ENCODE peak calls at places on chromosomes 4 and X, in five cellular contexts. W is Karpas-422, M is left ventricle myocardium inferior, J is PC-3, K is thoracic aorta. Z is an unnamed sample. For H3K4me1, the result is how much of the 10 kb centered on the place peaks cover.

GRCh38 chr4:186554485-186554884 is 882 bp downstream of the MTNR1A start:
- DNase-seq in W (no peak), M (no peak), J (peak), K (no peak), Z (peak)

GRCh38 chr4:96649536-96649935 is 809.6 kb downstream of the PDHA2 start:
- DNase-seq in W (no peak), M (no peak), J (peak), K (no peak), Z (peak)

GRCh38 chr4:150384249-150384648 is 197.7 kb upstream of the MAB21L2 start:
- DNase-seq in W (no peak), M (no peak), J (no peak), K (no peak), Z (no peak)

GRCh38 chrX:2500681-2501151 is at the start of the genes DHRSX and ZBED1:
- DNase-seq in W (peak), M (peak), J (peak), K (no peak), Z (no peak)

GRCh38 chrX:54920610-54921426 is at the start of gene TRO:
- DNase-seq in W (no peak), M (no peak), J (no peak), K (no peak), Z (no peak)

GRCh38 chr4:68176904-68177303 is 47.2 kb upstream of the TMPRSS11F start:
- DNase-seq in W (no peak), M (no peak), J (peak), K (no peak), Z (no peak)

GRCh38 chr4:121706595-121707021 is 9.8 kb upstream of the ANXA5 start:
- DNase-seq in W (no peak), M (no peak), J (no peak), K (no peak), Z (peak)

GRCh38 chr4:44629280-44629866 is 22.1 kb downstream of the YIPF7 start:
- DNase-seq in W (peak), M (no peak), J (peak), K (no peak), Z (peak)

GRCh38 chrX:47030339-47030738 is 47.9 kb upstream of the RGN start:
- DNase-seq in W (peak), M (no peak), J (peak), K (no peak), Z (peak)

GRCh38 chr4:4395849-4396627 is 9.1 kb downstream of the NSG1 start:
- DNase-seq in W (peak), M (no peak), J (no peak), K (no peak), Z (peak)

GRCh38 chrX:153903238-153903980 is 1.1 kb upstream of the AVPR2 start:
- DNase-seq in W (peak), M (no peak), J (no peak), K (no peak), Z (no peak)

GRCh38 chr4:142615324-142615665 is 230.8 kb downstream of the INPP4B start:
- DNase-seq in W (no peak), M (no peak), J (peak), K (no peak), Z (peak)

GRCh38 chr4:128517739-128518510 is 230.3 kb upstream of the PGRMC2 start:
- DNase-seq in W (peak), M (peak), J (peak), K (peak), Z (peak)

GRCh38 chrX:130176354-130176776 is 4.6 kb downstream of the RAB33A start:
- DNase-seq in W (peak), M (no peak), J (no peak), K (no peak), Z (no peak)

GRCh38 chr4:162010362-162010761 is 153.4 kb downstream of the FSTL5 start:
- DNase-seq in W (no peak), M (no peak), J (no peak), K (no peak), Z (peak)

GRCh38 chr4:140497776-140498636 is at the start of gene MGAT4D:
- DNase-seq in W (no peak), M (no peak), J (no peak), K (no peak), Z (no peak)

GRCh38 chrX:68717196-68717595 is 69.7 kb downstream of the STARD8 start:
- DNase-seq in W (no peak), M (no peak), J (no peak), K (no peak), Z (no peak)

GRCh38 chrX:72126539-72127140 is 5.1 kb downstream of the RTL5 start:
- DNase-seq in W (peak), M (peak), J (peak), K (peak), Z (peak)
- H3K4me1 ChIP-seq in W (under half), M (half or more), J (under half), K (under half), Z (under half)

GRCh38 chr4:38177035-38177791 is 217.0 kb downstream of the PTTG2 start:
- DNase-seq in W (no peak), M (peak), J (no peak), K (no peak), Z (peak)
- H3K27ac ChIP-seq in W (no peak), M (peak), J (no peak), K (no peak), Z (no peak)

DNA sequence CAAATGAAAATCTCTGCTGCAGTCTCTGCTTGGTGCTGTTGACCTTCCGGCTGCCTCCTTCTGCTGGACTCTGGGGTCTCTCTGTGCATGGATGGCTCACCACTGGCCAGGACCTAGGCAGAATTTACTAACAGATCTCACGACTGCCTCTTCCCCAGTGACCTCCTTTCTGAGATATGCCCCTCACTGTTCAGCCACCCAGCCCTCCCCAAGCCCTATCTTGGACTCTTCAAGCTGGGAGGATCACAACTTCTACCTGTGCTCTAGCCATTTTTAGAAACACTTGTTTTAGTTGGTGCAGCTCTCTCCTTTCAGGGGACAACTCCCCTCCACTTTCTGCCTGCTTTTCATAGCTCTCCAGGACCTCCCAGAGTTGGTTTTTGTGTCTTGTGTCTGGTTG is 6.3 kb downstream of the RGS12 start:
- DNase-seq in W (no peak), M (no peak), J (no peak), K (no peak), Z (no peak)
- H3K4me1 ChIP-seq in W (under half), M (half or more), J (under half), K (under half), Z (under half)

GRCh38 chrX:10173331-10173900 is 16.6 kb downstream of the CLCN4 start:
- DNase-seq in W (no peak), M (no peak), J (no peak), K (no peak), Z (peak)

GRCh38 chrX:10174810-10175209 is 18.0 kb downstream of the CLCN4 start:
- DNase-seq in W (no peak), M (no peak), J (no peak), K (no peak), Z (no peak)

GRCh38 chrX:10174051-10174450 is 17.3 kb downstream of the CLCN4 start:
- DNase-seq in W (no peak), M (no peak), J (no peak), K (no peak), Z (no peak)

GRCh38 chrX:10171291-10171690 is 14.5 kb downstream of the CLCN4 start:
- DNase-seq in W (no peak), M (no peak), J (no peak), K (no peak), Z (no peak)

GRCh38 chrX:10172867-10173266 is 16.1 kb downstream of the CLCN4 start:
- DNase-seq in W (no peak), M (no peak), J (no peak), K (no peak), Z (no peak)
- H3K27ac ChIP-seq in W (no peak), M (no peak), J (no peak), K (no peak), Z (peak)

Z was measured in astrocyte.